ENCODE peak calls at places on chromosomes 4 and X, in seven cellular contexts. D is prostate gland, I is ovary, B is HT1080, X is HL-60, J is M059J, N is MV-4-11. L is an unnamed sample.

GRCh38 chrX:40327085-40327484 is 229.3 kb upstream of the BCOR start:
- DNase-seq in D (no peak), I (no peak), B (no peak), X (no peak), J (no peak), N (no peak), L (no peak)

GRCh38 chr4:26388671-26389070 is 67.9 kb downstream of the RBPJ start:
- DNase-seq in D (no peak), I (no peak), B (no peak), X (no peak), J (no peak), N (no peak), L (no peak)

GRCh38 chrX:94576367-94577004 is 902.5 kb downstream of the FAM133A start:
- DNase-seq in D (no peak), I (no peak), B (no peak), X (no peak), J (no peak), N (no peak), L (no peak)

GRCh38 chr4:106690487-106690886 is 321.9 kb upstream of the GIMD1 start:
- DNase-seq in D (no peak), I (no peak), B (peak), X (peak), J (peak), N (peak), L (no peak)

GRCh38 chr4:138056541-138056940 is 185.6 kb downstream of the SLC7A11 start:
- DNase-seq in D (no peak), I (no peak), B (no peak), X (no peak), J (no peak), N (no peak), L (no peak)

GRCh38 chr4:53061467-53061866 is 199.3 kb downstream of the RASL11B start:
- DNase-seq in D (no peak), I (no peak), B (no peak), X (no peak), J (no peak), N (no peak), L (no peak)

GRCh38 chrX:108537005-108537404 is 97.4 kb downstream of the COL4A5 start:
- DNase-seq in D (peak), I (no peak), B (peak), X (peak), J (peak), N (peak), L (no peak)

GRCh38 chr4:113411496-113411938 is 350.0 kb downstream of the CAMK2D start:
- DNase-seq in D (no peak), I (no peak), B (peak), X (no peak), J (peak), N (peak), L (no peak)

GRCh38 chr4:77538144-77538543 is 67.5 kb upstream of the CXCL13 start:
- DNase-seq in D (no peak), I (no peak), B (peak), X (no peak), J (peak), N (no peak), L (no peak)

GRCh38 chr4:970854-971520 is 2.4 kb downstream of the DGKQ start:
- DNase-seq in D (no peak), I (no peak), B (no peak), X (no peak), J (no peak), N (no peak), L (no peak)

GRCh38 chr4:17068396-17068795 is 170.0 kb upstream of the LDB2 start:
- DNase-seq in D (no peak), I (no peak), B (no peak), X (no peak), J (peak), N (no peak), L (no peak)

GRCh38 chr4:128450326-128451120 is 162.9 kb upstream of the PGRMC2 start:
- DNase-seq in D (no peak), I (no peak), B (no peak), X (no peak), J (peak), N (peak), L (no peak)

GRCh38 chr4:74490736-74491135 is 45.8 kb downstream of the AREG start:
- DNase-seq in D (no peak), I (no peak), B (no peak), X (no peak), J (no peak), N (no peak), L (no peak)

GRCh38 chrX:12798601-12799000 is 7.4 kb downstream of the PRPS2 start:
- DNase-seq in D (no peak), I (no peak), B (no peak), X (no peak), J (peak), N (no peak), L (no peak)

GRCh38 chrX:37627602-37628001 is 56.1 kb downstream of the LANCL3 start:
- DNase-seq in D (no peak), I (no peak), B (peak), X (no peak), J (peak), N (no peak), L (no peak)

GRCh38 chr4:172974586-172974985 is 194.0 kb upstream of the GALNT7 start:
- DNase-seq in D (no peak), I (no peak), B (no peak), X (no peak), J (no peak), N (no peak), L (no peak)

GRCh38 chr4:78787392-78788004 is 11.3 kb downstream of the BMP2K start:
- DNase-seq in D (no peak), I (no peak), B (no peak), X (no peak), J (no peak), N (no peak), L (no peak)

GRCh38 chr4:84503495-84504437 is 4.7 kb upstream of the NKX6-1 start:
- DNase-seq in D (peak), I (no peak), B (peak), X (peak), J (peak), N (peak), L (no peak)

GRCh38 chr4:106414366-106414765 is 45.8 kb upstream of the GIMD1 start:
- DNase-seq in D (no peak), I (no peak), B (no peak), X (no peak), J (no peak), N (no peak), L (no peak)

GRCh38 chr4:38368612-38369011 is 295.4 kb upstream of the KLF3 start:
- DNase-seq in D (no peak), I (no peak), B (peak), X (no peak), J (peak), N (peak), L (no peak)

GRCh38 chr4:169618286-169618685 is 2.1 kb upstream of the CLCN3 start:
- DNase-seq in D (no peak), I (no peak), B (peak), X (no peak), J (peak), N (no peak), L (no peak)